ENCODE peak calls at places on chromosome 2, in six cellular contexts. R is transverse colon, J is stomach, T is HCT116, C is tibial nerve, A is A549. K is an unnamed sample.

GRCh38 chr2:48001498-48001897 is 95.2 kb upstream of the FBXO11 start:
- DNase-seq in C (no peak), A (no peak), T (no peak), R (no peak), J (no peak), K (no peak)

GRCh38 chr2:137566387-137566786 is 397.9 kb upstream of the HNMT start:
- DNase-seq in T (no peak), J (no peak), C (no peak), A (no peak), R (no peak), K (no peak)

GRCh38 chr2:42171396-42171971 is 2.3 kb downstream of the EML4 start:
- DNase-seq in J (no peak), A (no peak), T (no peak), R (no peak), C (no peak), K (no peak)

GRCh38 chr2:151669585-151670081 is 64.6 kb downstream of the NEB start:
- DNase-seq in J (no peak), C (no peak), T (no peak), A (no peak), R (no peak), K (no peak)

GRCh38 chr2:24046599-24046929 is 627 bp downstream of the WDCP start:
- DNase-seq in J (no peak), T (no peak), A (no peak), C (no peak), R (no peak), K (no peak)

GRCh38 chr2:65350714-65351113 is 81.7 kb downstream of the SPRED2 start:
- DNase-seq in J (no peak), T (no peak), R (no peak), C (no peak), A (peak), K (no peak)

GRCh38 chr2:61493523-61493942 is 22.6 kb upstream of the USP34 start:
- DNase-seq in R (no peak), A (no peak), C (peak), T (no peak), J (no peak), K (no peak)

GRCh38 chr2:118348380-118349024 is 260.2 kb downstream of the INSIG2 start:
- DNase-seq in A (no peak), J (no peak), T (no peak), R (no peak), C (no peak), K (no peak)

GRCh38 chr2:233444501-233444900 is 90.2 kb downstream of the DGKD start:
- DNase-seq in R (peak), J (no peak), T (no peak), A (no peak), C (no peak), K (no peak)

GRCh38 chr2:42216712-42217111 is 47.6 kb downstream of the EML4 start:
- DNase-seq in T (no peak), C (no peak), R (no peak), J (no peak), A (peak), K (no peak)

GRCh38 chr2:222034058-222034457 is 264.7 kb downstream of the PAX3 start:
- DNase-seq in A (no peak), R (peak), C (no peak), J (peak), T (no peak), K (no peak)

GRCh38 chr2:2328847-2329246 is 2.2 kb downstream of the MYT1L start:
- DNase-seq in A (no peak), R (no peak), T (no peak), C (no peak), J (no peak), K (no peak)

GRCh38 chr2:61707984-61708852 is 145.6 kb downstream of the FAM161A start:
- DNase-seq in C (no peak), R (no peak), J (peak), T (no peak), A (peak), K (no peak)

GRCh38 chr2:209663149-209663548 is 108.5 kb upstream of the UNC80 start:
- DNase-seq in C (no peak), A (no peak), T (no peak), J (no peak), R (no peak), K (no peak)

GRCh38 chr2:28390857-28391563 is 1.6 kb upstream of the FOSL2 start:
- DNase-seq in J (peak), C (peak), R (peak), T (no peak), A (peak), K (peak)

GRCh38 chr2:175567435-175568061 is 386.0 kb upstream of the ATP5MC3 start:
- DNase-seq in J (no peak), T (no peak), A (no peak), C (no peak), R (no peak), K (no peak)

GRCh38 chr2:168592181-168592831 is 136.2 kb downstream of the CERS6 start:
- DNase-seq in C (no peak), T (no peak), A (no peak), J (no peak), R (no peak), K (no peak)

GRCh38 chr2:224252601-224253000 is 149.3 kb downstream of the FAM124B start:
- DNase-seq in T (no peak), R (no peak), C (no peak), J (no peak), A (no peak), K (no peak)

GRCh38 chr2:115910270-115910669 is 1467.8 kb downstream of the DPP10 start:
- DNase-seq in R (no peak), C (no peak), J (no peak), A (peak), T (no peak), K (no peak)

GRCh38 chr2:84901593-84902120 is 3.8 kb upstream of the TMSB10 start:
- DNase-seq in A (no peak), C (no peak), J (no peak), R (no peak), T (no peak), K (no peak)

GRCh38 chr2:39778775-39779751 is at the start of gene THUMPD2:
- DNase-seq in C (peak), R (peak), A (peak), T (peak), J (peak), K (peak)

GRCh38 chr2:39780825-39781600 is 2.0 kb upstream of the THUMPD2 start:
- DNase-seq in A (peak), C (no peak), R (no peak), J (no peak), T (no peak), K (peak)

GRCh38 chr2:39781697-39782096 is 2.6 kb upstream of the THUMPD2 start:
- DNase-seq in A (no peak), R (no peak), C (no peak), T (no peak), J (no peak), K (no peak)

GRCh38 chr2:39778233-39778632 is 825 bp downstream of the THUMPD2 start:
- DNase-seq in A (no peak), C (no peak), J (no peak), T (no peak), R (no peak), K (no peak)

GRCh38 chr2:39779926-39780325 is 868 bp upstream of the THUMPD2 start:
- DNase-seq in J (no peak), R (no peak), C (no peak), T (no peak), A (no peak), K (no peak)
- H3K27ac ChIP-seq in J (peak), R (peak), C (no peak), T (no peak), A (no peak), K (peak)

DNA sequence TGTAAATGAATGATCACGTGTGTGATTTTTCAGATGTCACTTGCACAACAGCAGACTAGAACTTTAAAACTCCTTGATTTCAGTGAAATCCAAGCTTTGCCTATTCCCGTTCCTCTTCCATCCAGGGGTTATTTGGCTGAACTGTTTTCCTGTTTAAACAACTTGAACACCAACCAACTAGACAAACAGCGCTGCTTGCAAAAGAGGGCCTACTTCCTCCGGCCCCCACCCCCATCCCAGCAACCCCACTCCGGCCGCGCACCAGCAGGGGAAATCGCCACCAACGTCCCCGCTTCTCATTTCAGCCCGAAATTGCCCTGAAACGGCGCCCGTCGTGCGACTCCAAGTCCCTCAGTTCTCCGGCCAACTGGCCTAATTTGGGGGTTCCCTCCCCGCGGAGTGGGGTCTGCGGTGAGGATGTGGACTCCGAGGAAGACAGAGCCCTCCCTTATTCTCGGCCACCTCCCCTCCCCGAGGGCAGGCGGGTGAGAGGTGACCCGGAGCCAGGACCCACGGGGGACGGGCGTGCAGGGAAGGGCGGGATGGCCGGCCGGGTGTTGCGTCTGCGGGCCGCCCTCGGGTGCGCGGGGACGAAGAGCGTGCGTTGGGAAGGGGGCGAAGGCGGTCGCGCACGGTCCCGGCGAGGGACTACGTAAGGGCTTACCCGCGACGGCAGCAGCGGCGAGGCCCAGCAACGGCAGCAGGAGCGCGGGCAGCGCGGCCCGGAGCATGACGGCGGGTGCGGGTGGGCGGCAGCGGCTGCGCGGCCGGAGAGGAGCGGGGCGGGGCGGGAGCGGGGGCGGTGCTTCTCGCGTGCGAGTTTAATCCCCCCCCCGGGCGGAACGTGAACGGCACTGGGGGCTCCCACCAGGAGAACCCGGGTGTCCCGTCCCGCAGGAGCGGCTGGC is at the start of gene CD302:
- DNase-seq in A (peak), T (no peak), R (peak), J (peak), C (peak), K (peak)
- TF ChIP-seq POLR2A in A (peak), T (no peak), R (peak), J (no peak), C (peak), K (no peak)

DNA sequence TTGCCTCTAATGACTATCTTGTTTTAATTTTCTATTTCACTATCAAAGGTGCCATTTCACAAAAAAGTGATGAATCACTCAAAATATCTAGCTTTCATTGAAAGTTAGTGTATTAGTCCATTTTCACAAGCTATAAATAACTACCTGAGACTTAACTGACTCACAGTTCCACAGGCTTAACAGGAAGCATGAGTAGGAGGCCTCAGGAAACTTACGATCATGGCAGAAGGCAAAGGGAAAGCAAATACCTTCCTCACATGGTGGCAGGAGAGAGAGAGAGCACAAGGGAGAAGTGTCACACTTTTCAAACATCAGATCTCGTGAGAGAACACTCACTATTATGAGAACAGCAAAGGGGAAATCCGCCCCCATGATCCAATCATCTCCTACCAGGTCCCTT is 1220.4 kb upstream of the ZEB2 start:
- DNase-seq in A (no peak), R (no peak), T (no peak), C (no peak), J (no peak), K (no peak)
- H3K27ac ChIP-seq in A (no peak), R (no peak), T (no peak), C (no peak), J (no peak), K (no peak)

GRCh38 chr2:227511239-227511930 is 39.4 kb downstream of the AGFG1 start:
- DNase-seq in R (no peak), A (no peak), C (no peak), T (no peak), J (no peak), K (no peak)

GRCh38 chr2:227515742-227516141 is 43.8 kb downstream of the AGFG1 start:
- DNase-seq in C (no peak), R (no peak), A (no peak), J (no peak), T (no peak), K (no peak)

GRCh38 chr2:227510620-227510958 is 38.6 kb downstream of the AGFG1 start:
- DNase-seq in J (no peak), T (no peak), A (no peak), R (no peak), C (no peak), K (no peak)

GRCh38 chr2:227511955-227512354 is 40.0 kb downstream of the AGFG1 start:
- DNase-seq in T (no peak), A (no peak), J (no peak), C (no peak), R (no peak), K (no peak)

DNA sequence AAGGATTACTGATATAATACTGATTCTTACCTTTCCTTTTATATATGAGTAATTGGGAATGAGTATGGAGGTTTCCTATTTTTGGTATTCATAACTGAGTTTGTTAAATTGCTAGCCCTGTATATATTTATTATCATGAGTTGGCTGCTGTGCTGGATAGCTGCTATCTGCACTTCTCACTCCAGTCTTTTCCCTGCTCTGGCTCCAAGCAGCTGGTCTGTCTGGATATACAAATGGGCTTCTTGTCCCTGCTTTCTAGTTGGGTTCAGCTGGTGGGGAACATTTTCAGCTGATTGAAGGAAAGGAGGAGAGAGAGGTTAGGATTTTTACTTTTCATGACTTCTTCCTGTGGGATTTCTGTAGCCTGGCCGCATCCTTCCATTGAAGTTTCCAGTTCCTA is 41.2 kb downstream of the AGFG1 start:
- DNase-seq in R (no peak), J (no peak), A (no peak), C (no peak), T (no peak), K (no peak)
- TF ChIP-seq POLR2A in R (no peak), J (no peak), A (no peak), C (no peak), T (no peak), K (no peak)

DNA sequence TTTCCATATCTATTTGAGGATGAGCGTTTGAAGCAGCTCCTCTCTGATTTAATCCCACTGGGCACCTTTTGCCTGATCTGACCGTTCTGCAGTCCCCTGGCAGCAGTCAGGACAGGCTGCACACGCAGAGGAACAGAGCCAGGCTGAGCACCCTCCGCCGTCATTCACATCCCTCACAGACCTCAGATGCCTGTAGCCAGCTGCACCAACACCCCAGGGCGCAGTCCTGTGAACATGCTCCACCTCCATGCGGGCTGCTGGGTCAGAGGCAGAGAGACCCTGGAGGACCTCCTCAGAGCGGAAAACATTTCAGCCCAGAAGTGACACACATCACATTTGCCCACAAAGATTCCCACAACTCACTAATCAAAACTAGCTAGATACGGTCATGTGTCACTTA is 146.1 kb downstream of the SEPTIN10 start:
- DNase-seq in T (no peak), A (no peak), J (no peak), R (peak), C (no peak), K (no peak)
- H3K27ac ChIP-seq in T (no peak), A (no peak), J (no peak), R (no peak), C (no peak), K (no peak)

DNA sequence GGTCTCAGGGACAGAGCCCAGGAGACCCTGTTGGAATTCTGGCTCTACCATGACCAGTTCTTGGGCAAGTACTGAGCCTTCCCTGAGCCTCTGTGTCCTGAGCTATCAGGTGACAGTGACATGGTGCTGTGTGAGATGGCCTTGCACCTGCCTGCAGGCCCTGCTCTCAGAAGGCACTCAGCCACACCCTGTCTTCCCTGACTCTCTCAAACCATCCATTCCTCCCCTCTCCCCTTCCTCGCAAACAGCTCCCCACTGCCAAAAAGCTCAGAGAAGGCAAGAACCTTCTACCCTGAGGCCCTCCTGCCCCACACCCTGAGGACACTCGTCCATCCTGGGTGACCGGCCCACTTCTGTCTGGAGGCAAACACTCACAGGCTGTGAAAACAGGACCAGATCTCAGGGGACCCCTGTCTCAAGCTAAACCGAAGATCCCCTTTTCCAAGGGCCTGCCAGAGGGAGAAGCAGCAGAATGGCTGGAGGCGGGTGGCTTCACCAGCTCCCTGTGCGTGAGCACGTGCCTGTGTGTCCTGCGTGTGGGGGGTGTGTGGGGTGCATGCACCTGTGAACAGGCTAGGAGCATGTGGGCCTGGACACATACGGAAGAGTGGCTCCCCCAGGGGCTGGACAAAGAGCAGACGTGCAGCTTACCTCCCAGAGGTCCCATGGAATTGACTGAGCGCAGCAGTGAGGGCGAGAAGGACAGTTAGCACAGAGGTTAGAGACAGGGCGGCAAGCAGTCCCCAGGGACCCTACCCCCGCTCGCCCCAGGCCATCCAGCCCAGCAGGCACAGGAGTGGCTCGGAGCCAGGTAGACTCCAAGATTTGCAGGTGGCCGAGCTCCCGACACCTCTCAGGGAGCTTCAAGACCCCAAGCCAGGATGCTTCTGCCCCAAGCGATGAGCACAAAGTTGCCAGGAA is 53.9 kb downstream of the BIN1 start:
- DNase-seq in C (no peak), T (no peak), R (no peak), A (no peak), J (no peak), K (peak)
- TF ChIP-seq POLR2A in C (no peak), T (no peak), R (no peak), A (no peak), J (no peak), K (no peak)

K was measured in uterus.